ENCODE peak calls at places on chromosomes 1 and 21, in six cellular contexts. K is transverse colon; E is AG04449; D is effector memory CD4-positive, alpha-beta T cell; N is mammary epithelial cell; R is cardiac fibroblast. S is an unnamed sample.

GRCh38 chr21:26777166-26777565 is 68.0 kb downstream of the ADAMTS1 start:
- DNase-seq in D (no peak), R (peak; percentile 8), K (no peak), E (no peak), N (no peak), S (no peak)

GRCh38 chr21:38295997-38296764 is 39.4 kb downstream of the KCNJ15 start:
- DNase-seq in E (no peak), K (no peak), R (peak; percentile 64), N (no peak), D (no peak), S (no peak)

GRCh38 chr1:171221665-171222591 is 26.4 kb upstream of the FMO1 start:
- DNase-seq in N (peak; percentile 46), E (no peak), K (no peak), R (peak; percentile 33), D (no peak), S (no peak)

GRCh38 chr1:15525043-15525958 is 1.3 kb upstream of the CASP9 start:
- DNase-seq in R (peak; percentile 10), K (peak; percentile 26), E (peak; percentile 84), D (no peak), N (no peak), S (no peak)

GRCh38 chr1:172993640-172994039 is 57.1 kb downstream of the TNFSF18 start:
- DNase-seq in D (no peak), K (no peak), R (peak; percentile 25), E (peak; percentile 82), N (no peak), S (peak; percentile 63)

GRCh38 chr1:920506-920905 is 3.2 kb upstream of the SAMD11 start:
- DNase-seq in E (no peak), N (no peak), K (no peak), D (no peak), R (no peak), S (no peak)

GRCh38 chr1:84889437-84889836 is 3.6 kb downstream of the LPAR3 start:
- DNase-seq in E (no peak), R (peak; percentile 44), K (no peak), N (no peak), D (no peak), S (no peak)

GRCh38 chr1:1088036-1088800 is 14.1 kb upstream of the RNF223 start:
- DNase-seq in R (no peak), D (no peak), E (no peak), N (no peak), K (peak; percentile 7), S (no peak)

GRCh38 chr1:232905324-232906034 is 44.9 kb upstream of the NTPCR start:
- DNase-seq in N (no peak), E (no peak), K (no peak), R (no peak), D (no peak), S (peak; percentile 2)

GRCh38 chr1:245771521-245772281 is 616.9 kb downstream of the KIF26B start:
- DNase-seq in R (peak; percentile 93), N (peak; percentile 40), E (peak; percentile 85), K (no peak), D (no peak), S (peak; percentile 95)

GRCh38 chr1:20846461-20847374 is 59.6 kb upstream of the HP1BP3 start:
- DNase-seq in N (no peak), E (no peak), R (peak; percentile 17), D (no peak), K (no peak), S (no peak)
- H3K4me3 ChIP-seq in N (no peak overlapping the region), E (no peak overlapping the region), R (no peak overlapping the region), D (no peak overlapping the region), K (no peak overlapping the region), S (no peak overlapping the region)

GRCh38 chr21:35026153-35026499 is 23.0 kb downstream of the RUNX1 start:
- DNase-seq in E (no peak), K (no peak), R (no peak), N (no peak), D (no peak), S (no peak)
- H3K4me3 ChIP-seq in E (no peak overlapping the region), K (no peak overlapping the region), R (no peak overlapping the region), N (no peak overlapping the region), D (peak overlapping the region; percentile 44), S (no peak overlapping the region)

DNA sequence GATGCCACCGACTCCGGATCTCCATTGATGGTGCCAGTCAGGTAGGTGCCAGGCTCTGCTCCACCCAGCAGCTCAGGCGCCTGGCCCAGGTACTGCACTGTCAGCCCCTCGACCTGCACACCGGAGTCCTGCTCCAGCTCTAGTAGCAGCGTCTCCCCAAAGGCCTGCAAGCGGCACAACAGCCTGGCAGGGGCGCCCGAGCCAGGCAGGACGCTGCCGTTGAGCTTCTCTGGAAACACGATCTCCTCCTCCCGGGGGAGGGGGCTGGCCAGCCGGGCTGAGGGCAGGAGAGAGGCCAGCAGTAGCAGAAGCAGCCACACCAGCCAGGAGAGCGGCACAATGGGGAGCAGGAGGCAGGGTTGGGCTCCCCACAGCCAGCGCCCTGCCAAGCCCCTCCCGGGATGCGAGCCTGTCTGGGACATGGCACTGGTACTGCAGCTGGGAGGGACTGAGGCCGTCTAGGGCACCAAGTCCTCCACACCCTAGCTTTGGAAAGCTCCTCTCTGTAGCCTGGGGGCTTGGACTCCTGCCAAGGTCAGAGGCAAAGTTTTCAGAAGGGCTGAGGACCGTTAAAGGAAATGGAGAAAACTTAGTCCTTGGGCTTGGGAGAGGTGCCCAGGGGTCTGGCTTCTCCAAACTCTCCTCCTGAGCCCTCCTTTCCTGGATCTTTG is 513 bp downstream of the ADAMTS4 start:
- DNase-seq in E (no peak), K (no peak), N (no peak), D (no peak), R (peak; percentile 70), S (peak; percentile 50)
- H3K4me3 ChIP-seq in E (peak overlapping the region; percentile 58), K (peak overlapping the region; percentile 3), N (no peak overlapping the region), D (no peak overlapping the region), R (peak overlapping the region; percentile 41), S (peak overlapping the region; percentile 45)

GRCh38 chr1:2429780-2430591 is 17.6 kb upstream of the PEX10 start:
- DNase-seq in R (no peak), E (no peak), K (no peak), N (no peak), D (no peak), S (no peak)

GRCh38 chr1:2431095-2431494 is 18.7 kb upstream of the PEX10 start:
- DNase-seq in N (peak; percentile 72), E (no peak), K (no peak), D (no peak), R (no peak), S (no peak)

GRCh38 chr1:2432519-2432918 is 20.2 kb upstream of the PEX10 start:
- DNase-seq in K (no peak), E (no peak), D (no peak), R (no peak), N (no peak), S (no peak)

GRCh38 chr1:2430592-2430973 is 18.2 kb upstream of the PEX10 start:
- DNase-seq in N (no peak), K (no peak), D (no peak), R (no peak), E (no peak), S (no peak)

GRCh38 chr1:2431503-2431902 is 19.1 kb upstream of the PEX10 start:
- DNase-seq in R (no peak), E (no peak), N (no peak), K (no peak), D (no peak), S (no peak)
- H3K4me3 ChIP-seq in R (no peak overlapping the region), E (no peak overlapping the region), N (peak overlapping the region; percentile 48), K (no peak overlapping the region), D (no peak overlapping the region), S (no peak overlapping the region)

GRCh38 chr1:6098303-6099215 is 52.9 kb downstream of the KCNAB2 start:
- DNase-seq in E (no peak), R (peak; percentile 60), K (no peak), N (no peak), D (no peak), S (peak; percentile 75)
- H3K4me3 ChIP-seq in E (no peak overlapping the region), R (no peak overlapping the region), K (no peak overlapping the region), N (no peak overlapping the region), D (no peak overlapping the region), S (no peak overlapping the region)

DNA sequence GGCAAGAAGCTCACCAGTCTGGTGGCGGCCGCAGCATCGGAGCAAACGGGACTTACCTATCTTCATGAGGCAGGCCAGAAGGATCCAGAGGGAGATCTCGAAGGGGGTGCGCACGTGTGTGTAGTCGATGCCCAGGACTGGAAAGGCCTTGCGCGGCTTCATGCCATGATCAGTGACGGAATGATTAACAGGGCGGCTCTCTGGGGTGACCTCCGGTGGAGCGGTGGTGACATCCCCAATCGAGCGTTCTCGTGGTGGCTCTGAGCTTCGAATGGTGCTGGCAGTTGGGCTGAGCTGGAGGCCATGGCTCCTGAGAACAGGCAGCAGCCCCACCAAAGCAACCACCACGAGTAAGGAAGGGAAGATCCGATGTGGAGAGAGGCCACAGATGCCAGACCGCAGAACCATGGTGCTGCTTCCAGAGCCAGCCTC is 982 bp downstream of the SLC9A1 start:
- DNase-seq in K (no peak), R (no peak), D (no peak), E (no peak), N (no peak), S (no peak)
- H3K4me3 ChIP-seq in K (peak overlapping the region; percentile 64), R (peak overlapping the region; percentile 64), D (peak overlapping the region; percentile 56), E (peak overlapping the region; percentile 66), N (peak overlapping the region; percentile 76), S (peak overlapping the region; percentile 77)

S was measured in foreskin fibroblast.